ENCODE peak calls at places on chromosomes 12 and 14, in four cellular contexts. E is kidney, D is stomach, R is GM23248. G is an unnamed sample.

GRCh38 chr12:86724716-86725115 is 468.5 kb upstream of the MGAT4C start:
- DNase-seq in E (no peak), R (peak; percentile 79), D (no peak), G (no peak)

GRCh38 chr14:95935228-95935822 is 58.7 kb downstream of the TUNAR start:
- DNase-seq in R (peak; percentile 57), E (no peak), D (no peak), G (no peak)

GRCh38 chr14:68685419-68686211 is 107.3 kb downstream of the ZFP36L1 start:
- DNase-seq in D (no peak), E (no peak), R (peak; percentile 76), G (peak; percentile 88)

GRCh38 chr14:63452796-63453195 is 90.4 kb downstream of the PPP2R5E start:
- DNase-seq in D (no peak), E (no peak), R (no peak), G (no peak)

GRCh38 chr12:116790066-116790465 is 52.0 kb downstream of the RNFT2 start:
- DNase-seq in E (no peak), D (no peak), R (no peak), G (no peak)

GRCh38 chr14:97442363-97442762 is 645.2 kb downstream of the VRK1 start:
- DNase-seq in E (no peak), D (no peak), R (no peak), G (no peak)

GRCh38 chr14:96056509-96057422 is 17.6 kb downstream of the C14orf132 start:
- DNase-seq in D (peak; percentile 36), E (no peak), R (no peak), G (no peak)

GRCh38 chr12:84599539-84599938 is 313.1 kb downstream of the SLC6A15 start:
- DNase-seq in D (no peak), E (no peak), R (peak; percentile 60), G (no peak)

GRCh38 chr12:10722905-10723866 is at the start of gene YBX3:
- DNase-seq in R (peak; percentile 89), D (peak; percentile 87), E (peak; percentile 95), G (peak; percentile 70)

GRCh38 chr12:107736914-107737313 is 24.0 kb downstream of the PRDM4 start:
- DNase-seq in R (no peak), D (no peak), E (no peak), G (no peak)

GRCh38 chr12:11026118-11026517 is 3.7 kb upstream of the TAS2R19 start:
- DNase-seq in D (no peak), R (no peak), E (no peak), G (no peak)

GRCh38 chr12:95218164-95218851 is 701 bp downstream of the VEZT start:
- DNase-seq in E (no peak), D (no peak), R (peak; percentile 86), G (no peak)

GRCh38 chr14:24734917-24735500 is 101.0 kb upstream of the GZMB start:
- DNase-seq in D (peak; percentile 30), E (no peak), R (peak; percentile 80), G (no peak)

GRCh38 chr14:54772451-54772881 is 130.2 kb downstream of the GCH1 start:
- DNase-seq in R (peak; percentile 73), E (no peak), D (no peak), G (no peak)

GRCh38 chr14:102914474-102915291 is 7.8 kb upstream of the AMN start:
- DNase-seq in E (peak; percentile 67), R (no peak), D (no peak), G (peak; percentile 73)

GRCh38 chr12:32084017-32084688 is 22.5 kb upstream of the BICD1 start:
- DNase-seq in D (no peak), E (no peak), R (no peak), G (no peak)

GRCh38 chr14:55353686-55354467 is 57.8 kb downstream of the ATG14 start:
- DNase-seq in D (no peak), R (no peak), E (no peak), G (no peak)

GRCh38 chr14:50290306-50290705 is 21.7 kb downstream of the L2HGDH start:
- DNase-seq in D (no peak), R (no peak), E (no peak), G (no peak)

GRCh38 chr12:113428482-113428881 is 6.3 kb downstream of the SDSL start:
- DNase-seq in E (no peak), D (no peak), R (no peak), G (no peak)

GRCh38 chr12:50005150-50005549 is 20.1 kb downstream of the RACGAP1 start:
- DNase-seq in R (no peak), D (no peak), E (no peak), G (no peak)

GRCh38 chr12:57894577-57895292 is 46.6 kb upstream of the ATP23 start:
- DNase-seq in D (no peak), E (no peak), R (peak; percentile 29), G (no peak)

GRCh38 chr12:57891639-57892228 is 45.2 kb upstream of the CTDSP2 start:
- DNase-seq in E (no peak), R (peak; percentile 66), D (no peak), G (no peak)

GRCh38 chr12:57895337-57896138 is 45.8 kb upstream of the ATP23 start:
- DNase-seq in R (peak; percentile 51), D (no peak), E (no peak), G (no peak)

GRCh38 chr12:57892232-57892987 is 45.9 kb upstream of the CTDSP2 start:
- DNase-seq in R (no peak), D (no peak), E (no peak), G (no peak)

GRCh38 chr12:57893460-57894353 is 47.2 kb upstream of the CTDSP2 start:
- DNase-seq in D (peak; percentile 89), E (peak; percentile 95), R (peak; percentile 94), G (no peak)
- H3K4me3 ChIP-seq in D (peak overlapping the region; percentile 10), E (no peak overlapping the region), R (peak overlapping the region; percentile 62), G (no peak overlapping the region)

GRCh38 chr14:70651522-70651921 is 9.8 kb downstream of the TTC9 start:
- DNase-seq in D (no peak), R (no peak), E (no peak), G (no peak)
- H3K4me1 ChIP-seq in D (no peaks in the 10 kb centered on the region), R (no peaks in the 10 kb centered on the region), E (no peaks in the 10 kb centered on the region), G (no peaks in the 10 kb centered on the region)

GRCh38 chr14:69773571-69774276 is 6.8 kb downstream of the SRSF5 start:
- DNase-seq in E (no peak), D (no peak), R (no peak), G (no peak)
- H3K27ac ChIP-seq in E (no peak overlapping the region), D (no peak overlapping the region), R (no peak overlapping the region), G (no peak overlapping the region)

DNA sequence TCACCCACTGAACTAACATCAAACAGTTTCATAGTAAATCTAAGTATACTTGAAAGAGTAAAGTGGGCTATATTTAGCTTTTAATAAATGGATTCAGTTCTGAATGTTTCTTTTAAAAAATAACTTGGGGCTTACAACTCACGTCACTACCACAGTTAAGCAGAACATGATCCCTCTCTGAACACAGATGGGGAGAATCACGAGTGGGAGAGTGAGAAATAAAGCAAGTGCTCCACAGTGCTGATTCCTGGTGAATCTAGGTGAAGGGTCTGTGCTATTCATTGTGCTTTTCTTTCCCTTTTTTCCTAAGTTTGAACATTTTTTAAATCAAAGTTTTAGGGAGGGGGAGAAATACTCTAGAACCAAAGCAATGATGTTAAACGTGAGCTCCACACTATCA is 251.2 kb downstream of the FOXN3 start:
- DNase-seq in E (no peak), D (no peak), R (no peak), G (no peak)
- H3K4me3 ChIP-seq in E (no peak overlapping the region), D (peak overlapping the region; percentile 13), R (peak overlapping the region; percentile 32), G (no peak overlapping the region)

GRCh38 chr12:54002278-54002914 is 2.4 kb downstream of the HOXC9 start:
- DNase-seq in E (peak; percentile 72), D (no peak), R (no peak), G (no peak)

GRCh38 chr12:54000105-54000773 is at the start of gene HOXC9:
- DNase-seq in E (peak; percentile 86), R (peak; percentile 74), D (no peak), G (no peak)

GRCh38 chr12:54002915-54003339 is 3.0 kb downstream of the HOXC9 start:
- DNase-seq in D (no peak), E (peak; percentile 77), R (no peak), G (no peak)

GRCh38 chr12:54000774-54001114 is 783 bp downstream of the HOXC9 start:
- DNase-seq in D (no peak), E (no peak), R (no peak), G (no peak)

GRCh38 chr12:54001283-54002187 is 1.6 kb downstream of the HOXC9 start:
- DNase-seq in R (no peak), D (no peak), E (no peak), G (no peak)
- H3K4me1 ChIP-seq in R (peaks cover 3% of the 10 kb centered on the region), D (peaks cover 29% of the 10 kb centered on the region), E (peaks cover 23% of the 10 kb centered on the region), G (no peaks in the 10 kb centered on the region)

GRCh38 chr12:122886161-122886560 is 9.8 kb downstream of the VPS37B start:
- DNase-seq in R (no peak), D (peak; percentile 5), E (no peak), G (no peak)
- H3K27ac ChIP-seq in R (no peak overlapping the region), D (peak overlapping the region; percentile 23), E (no peak overlapping the region), G (peak overlapping the region; percentile 98)

GRCh38 chr12:21073822-21074460 is 57.1 kb upstream of the SLCO1B1 start:
- DNase-seq in E (no peak), D (no peak), R (peak; percentile 46), G (peak; percentile 52)

GRCh38 chr12:21073129-21073528 is 57.9 kb upstream of the SLCO1B1 start:
- DNase-seq in D (no peak), E (no peak), R (no peak), G (no peak)
- H3K4me3 ChIP-seq in D (no peak overlapping the region), E (no peak overlapping the region), R (no peak overlapping the region), G (no peak overlapping the region)

GRCh38 chr12:46523863-46524770 is 151.5 kb upstream of the SLC38A2 start:
- DNase-seq in E (no peak), R (peak; percentile 98), D (no peak), G (peak; percentile 76)

GRCh38 chr12:46522141-46522540 is 149.6 kb upstream of the SLC38A2 start:
- DNase-seq in D (no peak), E (no peak), R (peak; percentile 52), G (no peak)

GRCh38 chr12:46523446-46523845 is 150.9 kb upstream of the SLC38A2 start:
- DNase-seq in R (no peak), D (no peak), E (no peak), G (no peak)

GRCh38 chr12:46526231-46526630 is 153.7 kb upstream of the SLC38A2 start:
- DNase-seq in R (no peak), E (no peak), D (no peak), G (no peak)

DNA sequence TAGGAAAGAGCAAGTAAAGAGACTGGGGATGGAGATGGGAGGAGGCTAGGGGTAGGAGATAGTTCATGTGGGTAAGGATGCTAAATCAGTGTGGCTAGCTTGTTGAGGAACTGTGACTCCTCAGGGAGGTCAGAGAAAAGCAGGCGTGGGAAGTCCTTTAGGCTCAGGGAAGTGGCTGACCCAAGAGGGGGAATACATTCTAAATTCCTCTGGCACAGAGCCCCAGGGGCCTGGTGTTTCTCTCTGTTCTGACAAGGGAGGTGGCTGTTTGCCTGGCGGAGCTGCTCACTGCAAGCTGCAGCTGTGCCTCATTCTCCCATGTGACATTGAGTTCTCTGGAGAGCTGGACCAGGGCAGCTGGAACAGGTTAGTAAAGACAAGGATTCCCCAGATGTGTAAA is 152.2 kb upstream of the SLC38A2 start:
- DNase-seq in R (peak; percentile 80), D (peak; percentile 58), E (peak; percentile 92), G (no peak)
- H3K4me1 ChIP-seq in R (peaks cover 40% of the 10 kb centered on the region), D (peaks cover 15% of the 10 kb centered on the region), E (no peaks in the 10 kb centered on the region), G (peaks cover 15% of the 10 kb centered on the region)

G was measured in RWPE2.